ENCODE peak calls at places on chromosomes 1 and 21, in six cellular contexts. B, K, D, R, W and J are unnamed samples.

GRCh38 chr21:15706686-15707085 is 23.1 kb upstream of the USP25 start:
- DNase-seq in B (no peak), K (no peak), D (no peak), R (no peak), W (peak), J (no peak)

GRCh38 chr1:15667362-15667761 is 16.8 kb upstream of the PLEKHM2 start:
- DNase-seq in B (no peak), K (no peak), D (no peak), R (no peak), W (no peak), J (no peak)

GRCh38 chr1:232891656-232892317 is 58.6 kb upstream of the NTPCR start:
- DNase-seq in B (no peak), K (no peak), D (no peak), R (no peak), W (no peak), J (no peak)

GRCh38 chr1:201756411-201756810 is 72.5 kb upstream of the IPO9 start:
- DNase-seq in B (no peak), K (no peak), D (no peak), R (no peak), W (no peak), J (no peak)

GRCh38 chr21:34822957-34823356 is 154.2 kb downstream of the CLIC6 start:
- DNase-seq in B (no peak), K (no peak), D (no peak), R (no peak), W (no peak), J (no peak)

GRCh38 chr1:36446261-36446660 is 4.0 kb downstream of the OSCP1 start:
- DNase-seq in B (no peak), K (no peak), D (no peak), R (no peak), W (no peak), J (no peak)

GRCh38 chr1:115811140-115811828 is 29.6 kb downstream of the NHLH2 start:
- DNase-seq in B (no peak), K (no peak), D (no peak), R (peak), W (peak), J (no peak)

GRCh38 chr1:226975259-226975908 is 35.3 kb downstream of the COQ8A start:
- DNase-seq in B (no peak), K (no peak), D (no peak), R (no peak), W (no peak), J (no peak)

GRCh38 chr1:23274134-23274505 is 56.8 kb upstream of the HTR1D start:
- DNase-seq in B (no peak), K (no peak), D (no peak), R (no peak), W (no peak), J (no peak)

GRCh38 chr1:227155004-227155403 is 163.3 kb downstream of the CDC42BPA start:
- DNase-seq in B (no peak), K (no peak), D (no peak), R (no peak), W (no peak), J (no peak)

GRCh38 chr1:7873801-7874795 is 21.2 kb upstream of the UTS2 start:
- DNase-seq in B (no peak), K (no peak), D (no peak), R (no peak), W (no peak), J (no peak)

GRCh38 chr1:116763116-116763786 is 9.0 kb downstream of the CD2 start:
- DNase-seq in B (no peak), K (no peak), D (no peak), R (no peak), W (no peak), J (peak)

GRCh38 chr1:39981957-39982356 is 27.0 kb downstream of the MFSD2A start:
- DNase-seq in B (no peak), K (no peak), D (no peak), R (no peak), W (no peak), J (no peak)

GRCh38 chr1:157442065-157442464 is 110.2 kb downstream of the FCRL5 start:
- DNase-seq in B (no peak), K (no peak), D (no peak), R (no peak), W (no peak), J (no peak)